ENCODE peak calls at places on chromosomes 2 and 18, in four cellular contexts. One of them, this sample, is unnamed.

GRCh38 chr18:49656098-49656591 is 94.3 kb downstream of the LIPG start:
- DNase-seq in K562: no peak
- DNase-seq in SK-N-SH: no peak
- DNase-seq in H1: no peak
- DNase-seq in this sample: no peak

GRCh38 chr18:69102959-69103358 is 297.7 kb upstream of the DOK6 start:
- DNase-seq in K562: no peak
- DNase-seq in SK-N-SH: no peak
- DNase-seq in H1: no peak
- DNase-seq in this sample: no peak

GRCh38 chr2:223954401-223954800 is 2.9 kb upstream of the MRPL44 start:
- DNase-seq in K562: no peak
- DNase-seq in SK-N-SH: no peak
- DNase-seq in H1: no peak
- DNase-seq in this sample: no peak

GRCh38 chr2:71637168-71637567 is 183.8 kb downstream of the DYSF start:
- DNase-seq in K562: no peak
- DNase-seq in SK-N-SH: no peak
- DNase-seq in H1: no peak
- DNase-seq in this sample: no peak

GRCh38 chr2:196598846-196599245 is 40.7 kb upstream of the CCDC150 start:
- DNase-seq in K562: no peak
- DNase-seq in SK-N-SH: no peak
- DNase-seq in H1: no peak
- DNase-seq in this sample: no peak

GRCh38 chr2:191679818-191680600 is 2.1 kb downstream of the NABP1 start:
- DNase-seq in K562: no peak
- DNase-seq in SK-N-SH: no peak
- DNase-seq in H1: no peak
- DNase-seq in this sample: no peak

GRCh38 chr2:8506771-8507170 is 175.1 kb upstream of the ID2 start:
- DNase-seq in K562: no peak
- DNase-seq in SK-N-SH: no peak
- DNase-seq in H1: no peak
- DNase-seq in this sample: no peak

GRCh38 chr18:51082571-51083264 is 52.7 kb downstream of the SMAD4 start:
- DNase-seq in K562: no peak
- DNase-seq in SK-N-SH: no peak
- DNase-seq in H1: no peak
- DNase-seq in this sample: no peak

GRCh38 chr2:241272298-241272721 is 43.2 kb downstream of the HDLBP start:
- DNase-seq in K562: no peak
- DNase-seq in SK-N-SH: peak; percentile 77
- DNase-seq in H1: no peak
- DNase-seq in this sample: no peak

GRCh38 chr2:40957508-40957907 is 505.6 kb upstream of the SLC8A1 start:
- DNase-seq in K562: no peak
- DNase-seq in SK-N-SH: no peak
- DNase-seq in H1: no peak
- DNase-seq in this sample: no peak

GRCh38 chr18:74097803-74098202 is 49.8 kb downstream of the FBXO15 start:
- DNase-seq in K562: no peak
- DNase-seq in SK-N-SH: no peak
- DNase-seq in H1: no peak
- DNase-seq in this sample: no peak

GRCh38 chr2:22290293-22290692 is 1094.7 kb upstream of the KLHL29 start:
- DNase-seq in K562: no peak
- DNase-seq in SK-N-SH: no peak
- DNase-seq in H1: no peak
- DNase-seq in this sample: no peak

GRCh38 chr2:72953976-72954375 is 36.7 kb downstream of the EMX1 start:
- DNase-seq in K562: no peak
- DNase-seq in SK-N-SH: no peak
- DNase-seq in H1: no peak
- DNase-seq in this sample: no peak

GRCh38 chr2:196587061-196587460 is 52.5 kb upstream of the CCDC150 start:
- DNase-seq in K562: no peak
- DNase-seq in SK-N-SH: no peak
- DNase-seq in H1: no peak
- DNase-seq in this sample: no peak

GRCh38 chr2:68416081-68416675 is 50.9 kb downstream of the FBXO48 start:
- DNase-seq in K562: no peak
- DNase-seq in SK-N-SH: no peak
- DNase-seq in H1: no peak
- DNase-seq in this sample: no peak

GRCh38 chr18:1906421-1906820 is 664.9 kb downstream of the METTL4 start:
- DNase-seq in K562: no peak
- DNase-seq in SK-N-SH: no peak
- DNase-seq in H1: no peak
- DNase-seq in this sample: no peak

GRCh38 chr18:77199707-77200106 is 49.9 kb upstream of the GALR1 start:
- DNase-seq in K562: no peak
- DNase-seq in SK-N-SH: no peak
- DNase-seq in H1: no peak
- DNase-seq in this sample: no peak

GRCh38 chr2:67036446-67036845 is 360.7 kb upstream of the ETAA1 start:
- DNase-seq in K562: no peak
- DNase-seq in SK-N-SH: no peak
- DNase-seq in H1: no peak
- DNase-seq in this sample: no peak

GRCh38 chr2:74379851-74380789 is at the start of gene DCTN1:
- DNase-seq in K562: peak; percentile 44
- DNase-seq in SK-N-SH: peak; percentile 83
- DNase-seq in H1: peak; percentile 63
- DNase-seq in this sample: no peak

GRCh38 chr2:217672472-217672871 is 330.3 kb downstream of the TNS1 start:
- DNase-seq in K562: no peak
- DNase-seq in SK-N-SH: no peak
- DNase-seq in H1: no peak
- DNase-seq in this sample: no peak

GRCh38 chr2:217667545-217667944 is 335.2 kb downstream of the TNS1 start:
- DNase-seq in K562: no peak
- DNase-seq in SK-N-SH: no peak
- DNase-seq in H1: no peak
- DNase-seq in this sample: no peak

GRCh38 chr2:217671871-217672270 is 330.9 kb downstream of the TNS1 start:
- DNase-seq in K562: no peak
- DNase-seq in SK-N-SH: no peak
- DNase-seq in H1: no peak
- DNase-seq in this sample: no peak

GRCh38 chr2:217671043-217671442 is 331.8 kb downstream of the TNS1 start:
- DNase-seq in K562: no peak
- DNase-seq in SK-N-SH: no peak
- DNase-seq in H1: no peak
- DNase-seq in this sample: no peak

GRCh38 chr2:217669831-217670230 is 333.0 kb downstream of the TNS1 start:
- DNase-seq in K562: no peak
- DNase-seq in SK-N-SH: no peak
- DNase-seq in H1: no peak
- DNase-seq in this sample: no peak
- TF ChIP-seq NRF1 in K562: no peak
- TF ChIP-seq NRF1 in SK-N-SH: no peak
- TF ChIP-seq NRF1 in H1: no peak
- TF ChIP-seq NRF1 in this sample: no peak

GRCh38 chr18:55779461-55779710 is 191.4 kb upstream of the TCF4 start:
- DNase-seq in K562: no peak
- DNase-seq in SK-N-SH: peak; percentile 64
- DNase-seq in H1: no peak
- DNase-seq in this sample: no peak
- TF ChIP-seq TAF1 in K562: no peak
- TF ChIP-seq TAF1 in SK-N-SH: no peak
- TF ChIP-seq TAF1 in H1: no peak
- TF ChIP-seq TAF1 in this sample: no peak

DNA sequence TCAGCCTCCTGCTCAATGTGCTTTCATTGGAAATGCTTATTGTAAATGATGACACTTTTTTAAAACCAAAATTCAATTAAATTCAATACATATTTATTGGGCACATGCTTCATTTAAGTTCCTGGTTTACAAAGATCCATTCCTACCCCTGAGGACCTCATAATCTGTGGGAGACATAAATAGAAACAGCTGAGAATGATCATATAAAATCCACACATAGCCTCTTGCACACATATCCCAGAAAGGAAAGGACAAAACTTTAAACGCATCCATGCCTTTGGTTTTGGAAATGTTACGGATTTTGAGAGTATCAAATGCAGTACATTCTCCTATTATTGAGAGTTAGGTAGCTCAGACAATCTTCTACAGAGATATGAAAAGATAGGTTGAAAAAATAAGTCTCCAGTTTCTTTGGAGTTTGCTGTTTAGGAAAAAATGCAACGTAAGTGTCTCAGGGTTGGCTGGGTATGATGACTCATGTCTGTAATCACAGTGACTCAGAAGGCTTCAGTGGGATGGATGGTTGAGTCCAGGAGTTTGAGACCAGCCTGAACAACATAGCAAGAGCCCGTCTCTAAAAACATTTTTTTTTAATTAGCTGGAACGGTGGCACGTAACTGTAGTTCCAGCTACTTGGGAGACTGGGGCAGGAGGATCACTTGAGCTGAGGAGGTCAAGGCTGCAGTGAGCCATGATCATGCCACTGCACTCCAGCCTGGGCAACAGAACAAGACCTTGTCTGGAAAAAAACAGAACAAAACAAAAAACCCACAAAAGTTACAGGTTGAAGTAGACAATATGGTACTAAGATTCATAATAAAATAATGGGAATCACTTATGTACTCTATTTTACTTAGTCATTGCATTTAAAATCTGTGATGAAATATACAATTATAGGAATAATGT is 3.9 kb upstream of the PRELID3A start:
- DNase-seq in K562: peak; percentile 58
- DNase-seq in SK-N-SH: no peak
- DNase-seq in H1: no peak
- DNase-seq in this sample: no peak
- TF ChIP-seq NRF1 in K562: no peak
- TF ChIP-seq NRF1 in SK-N-SH: no peak
- TF ChIP-seq NRF1 in H1: no peak
- TF ChIP-seq NRF1 in this sample: no peak

GRCh38 chr2:160490760-160491367 is 2.7 kb downstream of the RBMS1 start:
- DNase-seq in K562: no peak
- DNase-seq in SK-N-SH: no peak
- DNase-seq in H1: no peak
- DNase-seq in this sample: no peak

GRCh38 chr2:160482673-160483072 is 10.9 kb downstream of the RBMS1 start:
- DNase-seq in K562: no peak
- DNase-seq in SK-N-SH: peak; percentile 60
- DNase-seq in H1: no peak
- DNase-seq in this sample: no peak

GRCh38 chr2:160489096-160489495 is 4.5 kb downstream of the RBMS1 start:
- DNase-seq in K562: no peak
- DNase-seq in SK-N-SH: no peak
- DNase-seq in H1: no peak
- DNase-seq in this sample: no peak

GRCh38 chr2:160484859-160485520 is 8.6 kb downstream of the RBMS1 start:
- DNase-seq in K562: no peak
- DNase-seq in SK-N-SH: no peak
- DNase-seq in H1: no peak
- DNase-seq in this sample: no peak

GRCh38 chr2:160486341-160486740 is 7.3 kb downstream of the RBMS1 start:
- DNase-seq in K562: no peak
- DNase-seq in SK-N-SH: no peak
- DNase-seq in H1: no peak
- DNase-seq in this sample: no peak
- TF ChIP-seq TAF1 in K562: no peak
- TF ChIP-seq TAF1 in SK-N-SH: no peak
- TF ChIP-seq TAF1 in H1: no peak
- TF ChIP-seq TAF1 in this sample: no peak

This sample was measured in GM12878.